ENCODE peak calls at places on chromosomes 11 and 22, in eight cellular contexts. Q is coronary artery, U is ovary, I is Caco-2, O is left lung, C is dorsolateral prefrontal cortex, S is astrocyte of the spinal cord, V is fibroblast of mammary gland. F is an unnamed sample.

GRCh38 chr11:124644426-124645280 is 22.0 kb downstream of the TBRG1 start:
- DNase-seq in O (no peak), V (peak; percentile 74), I (peak; percentile 79), Q (peak; percentile 76), U (peak; percentile 32), C (peak; percentile 52), S (peak; percentile 90), F (peak; percentile 84)

GRCh38 chr11:17163296-17163695 is 44.5 kb downstream of the PIK3C2A start:
- DNase-seq in Q (no peak), C (no peak), S (no peak), V (no peak), U (no peak), I (no peak), O (no peak), F (no peak)

GRCh38 chr11:10478574-10479550 is 23.8 kb downstream of the AMPD3 start:
- DNase-seq in O (no peak), I (no peak), S (no peak), V (no peak), C (no peak), Q (peak; percentile 26), U (no peak), F (no peak)

GRCh38 chr11:100188137-100188783 is 498.8 kb upstream of the ARHGAP42 start:
- DNase-seq in U (no peak), C (no peak), O (no peak), V (no peak), Q (no peak), I (no peak), S (no peak), F (no peak)

GRCh38 chr11:102930451-102930850 is 25.1 kb downstream of the MMP13 start:
- DNase-seq in C (no peak), Q (no peak), U (no peak), V (no peak), I (no peak), S (no peak), O (no peak), F (no peak)

GRCh38 chr11:73141309-73142127 is 600 bp downstream of the FCHSD2 start:
- DNase-seq in V (peak; percentile 55), U (peak; percentile 84), S (peak; percentile 76), O (peak; percentile 83), I (peak; percentile 86), Q (peak; percentile 89), C (peak; percentile 56), F (peak; percentile 73)

GRCh38 chr11:128757886-128758612 is 64.2 kb downstream of the FLI1 start:
- DNase-seq in V (no peak), U (no peak), C (no peak), I (no peak), O (no peak), S (no peak), Q (no peak), F (no peak)

GRCh38 chr11:65355013-65355775 is 643 bp downstream of the TIGD3 start:
- DNase-seq in O (no peak), V (no peak), S (no peak), I (peak; percentile 74), U (peak; percentile 52), C (no peak), Q (no peak), F (no peak)

GRCh38 chr22:32042924-32043323 is at the start of gene SLC5A1:
- DNase-seq in U (no peak), Q (no peak), O (peak; percentile 63), I (no peak), C (no peak), S (no peak), V (no peak), F (no peak)

GRCh38 chr11:15744693-15745092 is 611.7 kb downstream of the SOX6 start:
- DNase-seq in U (no peak), O (no peak), V (no peak), S (no peak), Q (no peak), C (no peak), I (no peak), F (no peak)

GRCh38 chr11:278001-278951 is at the start of gene NLRP6:
- DNase-seq in C (peak; percentile 28), S (no peak), U (no peak), I (no peak), V (no peak), Q (no peak), O (no peak), F (no peak)

GRCh38 chr11:119205080-119205479 is 1.1 kb upstream of the CBL start:
- DNase-seq in O (peak; percentile 50), I (no peak), U (no peak), V (no peak), S (no peak), Q (no peak), C (no peak), F (no peak)

GRCh38 chr22:50694099-50694498 is 21.5 kb downstream of the SHANK3 start:
- DNase-seq in C (peak; percentile 35), S (peak; percentile 8), I (no peak), V (no peak), U (no peak), Q (no peak), O (no peak), F (no peak)

GRCh38 chr22:44755418-44755817 is 3.0 kb downstream of the ARHGAP8 start:
- DNase-seq in U (no peak), S (no peak), I (no peak), C (no peak), Q (no peak), O (no peak), V (no peak), F (no peak)

GRCh38 chr22:44753189-44754042 is 1.0 kb downstream of the ARHGAP8 start:
- DNase-seq in C (no peak), V (peak; percentile 58), I (peak; percentile 40), S (peak; percentile 49), Q (no peak), O (no peak), U (no peak), F (peak; percentile 38)

GRCh38 chr22:44752285-44753188 is at the start of gene ARHGAP8:
- DNase-seq in I (peak; percentile 85), S (no peak), C (no peak), Q (no peak), O (no peak), V (no peak), U (no peak), F (no peak)

GRCh38 chr22:44755956-44756361 is 3.6 kb downstream of the ARHGAP8 start:
- DNase-seq in V (no peak), O (no peak), S (no peak), Q (no peak), I (peak; percentile 87), U (no peak), C (no peak), F (no peak)

DNA sequence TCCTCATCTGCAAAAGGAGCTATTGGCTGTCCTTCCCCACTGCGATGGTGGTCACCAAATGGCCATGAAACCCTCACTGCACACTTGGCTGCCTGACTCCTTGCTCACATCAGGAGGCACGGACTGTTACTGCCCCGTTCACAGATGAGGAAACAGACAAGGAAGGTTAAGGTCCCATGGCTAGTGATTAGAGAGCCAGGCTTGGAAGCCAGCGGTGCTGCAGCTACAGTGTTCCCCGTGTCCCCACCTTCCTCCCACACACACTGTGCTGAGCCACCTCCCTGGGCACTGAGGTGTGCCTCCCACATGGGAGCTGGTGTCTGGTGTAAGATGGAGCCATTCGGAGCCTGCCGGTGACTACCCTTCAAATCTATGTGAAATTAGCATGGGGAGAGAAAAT is 2.6 kb downstream of the ARHGAP8 start:
- DNase-seq in U (no peak), V (no peak), Q (no peak), S (no peak), C (no peak), I (no peak), O (no peak), F (no peak)
- H3K4me3 ChIP-seq in U (no peak overlapping the region), V (no peak overlapping the region), Q (no peak overlapping the region), S (no peak overlapping the region), C (no peak overlapping the region), I (no peak overlapping the region), O (no peak overlapping the region), F (no peak overlapping the region)

DNA sequence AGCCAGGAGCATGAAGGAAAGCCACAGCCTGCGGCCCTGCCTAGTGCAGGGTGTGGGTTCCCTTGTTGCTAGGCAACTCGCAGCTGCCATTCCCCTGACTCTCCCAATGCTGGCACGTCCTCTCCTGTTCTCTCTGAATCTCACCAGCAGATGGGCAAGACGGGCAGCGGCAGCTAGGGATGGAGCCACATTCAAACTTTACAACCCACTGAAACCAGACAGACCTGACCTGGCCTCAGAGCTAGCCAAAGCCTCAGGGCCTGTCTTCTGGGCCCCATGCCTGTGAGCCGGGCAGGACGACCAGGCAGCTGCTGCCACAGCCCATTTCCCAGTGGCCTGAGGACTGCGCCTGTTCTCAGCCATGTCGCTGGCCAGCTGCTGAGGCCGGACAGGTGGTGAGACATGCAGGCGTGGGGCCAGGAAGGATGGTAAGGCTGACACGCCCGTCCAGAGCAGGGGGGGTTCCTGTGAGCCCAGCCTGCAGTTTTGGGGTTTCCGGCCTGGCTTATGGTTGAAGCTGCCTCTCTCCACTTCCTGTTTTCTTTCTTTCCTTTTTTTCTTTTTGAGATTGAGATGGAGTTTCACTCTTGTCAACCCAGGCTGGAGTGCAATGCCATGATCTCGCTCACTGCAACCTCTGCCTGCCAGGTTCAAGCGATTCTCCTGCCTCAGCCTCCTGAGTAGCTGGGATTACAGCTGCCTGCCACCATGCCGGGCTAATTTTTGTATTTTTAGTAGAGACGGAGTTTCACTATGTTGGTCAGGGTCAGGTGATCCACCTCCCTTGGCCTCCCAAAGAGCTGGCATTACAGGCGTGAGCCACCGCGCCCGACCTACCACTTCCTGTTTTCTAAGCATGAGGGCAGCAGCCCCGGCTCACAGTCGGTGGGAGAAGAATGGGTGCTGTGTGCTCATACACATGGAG is 4.1 kb downstream of the SUN2 start:
- DNase-seq in V (no peak), I (no peak), S (peak; percentile 37), C (no peak), U (no peak), O (peak; percentile 80), Q (no peak), F (no peak)
- H3K4me3 ChIP-seq in V (no peak overlapping the region), I (no peak overlapping the region), S (no peak overlapping the region), C (no peak overlapping the region), U (no peak overlapping the region), O (peak overlapping the region; percentile 25), Q (peak overlapping the region; percentile 19), F (no peak overlapping the region)

DNA sequence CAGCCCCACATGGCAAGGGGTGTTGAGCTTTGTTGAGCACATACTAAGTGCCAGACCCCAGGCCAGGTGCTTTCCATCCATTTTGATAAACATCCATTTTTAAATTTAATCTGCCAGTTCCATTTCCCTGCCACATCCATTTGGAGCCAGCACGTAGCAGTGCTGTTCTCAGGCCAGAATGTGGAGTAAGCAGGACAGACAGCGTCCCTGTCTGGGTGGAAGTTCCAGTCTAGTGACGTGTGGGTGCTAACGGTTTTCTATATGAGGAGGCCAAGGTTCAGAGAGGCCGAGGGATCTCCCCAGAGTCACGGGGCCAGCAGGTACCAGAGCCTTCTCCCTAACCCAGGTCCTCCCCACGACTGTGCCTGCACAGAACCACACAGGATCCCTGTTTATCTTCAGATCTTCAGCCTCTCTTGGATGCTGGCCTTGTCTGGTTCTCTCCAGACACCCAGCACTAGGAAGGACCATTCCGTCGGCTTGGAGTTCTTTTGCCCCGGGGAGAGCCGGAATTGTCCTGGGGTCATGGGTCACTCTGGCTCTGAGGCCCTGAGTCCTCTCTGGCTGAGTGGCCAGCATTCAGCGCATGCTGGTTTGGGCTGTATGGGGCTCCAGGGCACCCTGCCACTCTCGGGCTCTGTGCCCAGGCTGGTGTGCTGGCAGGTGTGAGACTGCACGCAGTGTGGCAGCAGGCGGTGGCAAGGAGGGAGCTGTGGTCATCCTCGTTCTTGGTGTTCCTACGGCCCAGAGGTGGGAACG is 63.6 kb upstream of the PPARA start:
- DNase-seq in C (peak; percentile 47), I (no peak), S (no peak), V (peak; percentile 79), U (peak; percentile 61), O (peak; percentile 33), Q (peak; percentile 80), F (no peak)
- H3K4me3 ChIP-seq in C (peak overlapping the region; percentile 95), I (peak overlapping the region; percentile 62), S (peak overlapping the region; percentile 86), V (peak overlapping the region; percentile 94), U (peak overlapping the region; percentile 34), O (peak overlapping the region; percentile 38), Q (peak overlapping the region; percentile 96), F (no peak overlapping the region)

GRCh38 chr22:43925433-43926348 is 2.1 kb downstream of the PNPLA3 start:
- DNase-seq in S (no peak), O (no peak), Q (no peak), I (peak; percentile 20), C (no peak), U (no peak), V (no peak), F (no peak)
- H3K4me3 ChIP-seq in S (peak overlapping the region; percentile 66), O (no peak overlapping the region), Q (no peak overlapping the region), I (peak overlapping the region; percentile 7), C (no peak overlapping the region), U (no peak overlapping the region), V (no peak overlapping the region), F (peak overlapping the region; percentile 83)